ENCODE peak calls at places on chromosomes 2 and 18, in eight cellular contexts. W, H, S, U, R, Z, L and F are unnamed samples.

GRCh38 chr2:113171359-113172075 is 2.3 kb upstream of the PSD4 start:
- DNase-seq in W (no peak), H (no peak), S (no peak), U (no peak), R (peak; percentile 3), Z (no peak), L (no peak), F (no peak)

GRCh38 chr2:238162171-238162515 is 3.4 kb downstream of the ERFE start:
- DNase-seq in W (no peak), H (peak; percentile 21), S (no peak), U (no peak), R (no peak), Z (no peak), L (no peak), F (no peak)

GRCh38 chr18:74459877-74460276 is 2.8 kb upstream of the DIPK1C start:
- DNase-seq in W (no peak), H (peak; percentile 46), S (no peak), U (no peak), R (no peak), Z (peak; percentile 83), L (no peak), F (no peak)

GRCh38 chr2:59308108-59308507 is 1067.0 kb upstream of the FANCL start:
- DNase-seq in W (no peak), H (no peak), S (no peak), U (no peak), R (no peak), Z (no peak), L (no peak), F (no peak)

GRCh38 chr18:26425148-26425531 is 123.2 kb downstream of the KCTD1 start:
- DNase-seq in W (no peak), H (peak; percentile 42), S (no peak), U (no peak), R (no peak), Z (no peak), L (no peak), F (no peak)

GRCh38 chr2:74991977-74992376 is 33.5 kb downstream of the POLE4 start:
- DNase-seq in W (no peak), H (no peak), S (no peak), U (no peak), R (no peak), Z (peak; percentile 18), L (no peak), F (no peak)

GRCh38 chr2:218317232-218317630 is 24.9 kb upstream of the TMBIM1 start:
- DNase-seq in W (no peak), H (no peak), S (no peak), U (no peak), R (no peak), Z (no peak), L (no peak), F (no peak)

GRCh38 chr2:24754985-24755690 is 38.1 kb downstream of the PTRHD1 start:
- DNase-seq in W (no peak), H (no peak), S (no peak), U (no peak), R (no peak), Z (peak; percentile 34), L (no peak), F (no peak)

GRCh38 chr2:96547203-96547641 is 10.7 kb downstream of the ARID5A start:
- DNase-seq in W (no peak), H (no peak), S (no peak), U (no peak), R (peak; percentile 76), Z (peak; percentile 65), L (no peak), F (no peak)

GRCh38 chr2:5794012-5794411 is 101.8 kb downstream of the SOX11 start:
- DNase-seq in W (no peak), H (no peak), S (no peak), U (no peak), R (no peak), Z (no peak), L (no peak), F (no peak)

GRCh38 chr18:48979944-48980890 is 29.5 kb upstream of the SMAD7 start:
- DNase-seq in W (no peak), H (no peak), S (no peak), U (no peak), R (no peak), Z (no peak), L (no peak), F (no peak)

GRCh38 chr2:199734651-199735050 is 116.3 kb downstream of the FTCDNL1 start:
- DNase-seq in W (no peak), H (no peak), S (no peak), U (no peak), R (no peak), Z (no peak), L (no peak), F (no peak)

DNA sequence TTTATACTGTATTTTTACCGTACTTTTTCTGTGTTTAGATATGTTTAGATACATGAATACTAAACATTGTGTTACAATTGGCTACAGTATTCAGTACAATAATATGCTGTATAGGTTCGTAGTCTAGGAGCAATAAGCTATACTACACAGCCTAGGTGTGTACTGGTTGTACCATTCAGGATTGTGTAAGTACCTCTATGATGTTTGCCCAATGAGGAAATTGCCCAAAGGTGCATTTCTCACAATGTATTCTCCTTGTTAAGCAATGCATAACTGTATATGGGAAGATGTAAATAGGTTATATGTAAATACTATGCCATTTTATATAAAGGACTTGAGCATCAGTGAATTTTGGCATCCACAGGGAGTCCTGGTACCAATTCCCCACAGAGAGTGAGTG is 10.7 kb downstream of the EIF2AK2 start:
- DNase-seq in W (no peak), H (no peak), S (no peak), U (no peak), R (no peak), Z (no peak), L (no peak), F (no peak)
- TF ChIP-seq POLR2AphosphoS5 in W (peak; percentile 21), H (no peak), S (no peak), U (no peak), R (no peak), Z (no peak), L (no peak), F (no peak)

GRCh38 chr18:59623456-59624383 is 73.5 kb downstream of the CCBE1 start:
- DNase-seq in W (no peak), H (no peak), S (no peak), U (no peak), R (no peak), Z (no peak), L (no peak), F (no peak)
- H3K27ac ChIP-seq in W (no peak overlapping the region), H (peak overlapping the region; percentile 10), S (no peak overlapping the region), U (no peak overlapping the region), R (peak overlapping the region; percentile 26), Z (no peak overlapping the region), L (no peak overlapping the region), F (peak overlapping the region; percentile 60)

GRCh38 chr2:228771306-228771705 is 499.8 kb downstream of the PID1 start:
- DNase-seq in W (no peak), H (no peak), S (no peak), U (no peak), R (peak; percentile 78), Z (no peak), L (no peak), F (no peak)
- TF ChIP-seq POLR2AphosphoS5 in W (no peak), H (no peak), S (no peak), U (no peak), R (no peak), Z (no peak), L (no peak), F (peak; percentile 5)

DNA sequence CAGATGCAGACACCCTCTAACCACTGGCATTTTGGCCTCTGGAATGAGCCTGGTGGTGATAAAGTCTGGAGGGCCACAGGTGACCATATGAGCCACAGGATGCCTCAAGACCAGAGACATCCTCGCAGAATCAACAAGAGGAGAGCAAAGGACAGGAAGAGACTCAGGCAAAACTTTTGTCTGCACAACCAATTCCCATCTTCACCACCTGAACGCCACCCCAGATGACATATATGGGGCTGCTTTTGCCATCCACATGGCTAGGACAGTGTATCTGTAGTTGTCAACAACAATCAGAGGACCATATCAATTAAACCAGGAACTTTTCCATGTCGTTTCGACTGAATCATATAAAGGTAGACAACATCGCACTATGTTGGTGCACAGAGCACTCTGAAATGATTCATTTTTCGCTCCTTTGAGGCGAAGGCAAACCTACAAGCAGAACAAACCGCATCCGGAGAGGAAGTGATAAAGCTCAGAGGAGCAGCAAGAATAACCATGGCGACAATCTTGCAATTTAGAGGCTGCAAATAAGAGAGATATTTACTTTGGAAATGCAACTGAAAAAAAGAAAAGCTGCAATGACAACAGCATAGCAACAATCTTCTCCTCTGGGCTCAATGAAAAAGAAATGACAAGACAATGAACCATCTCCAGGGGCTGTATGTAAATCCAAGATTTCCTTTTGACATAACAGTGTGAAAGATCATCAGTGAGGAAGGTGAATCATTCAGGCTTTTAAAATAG is 204.5 kb downstream of the ARL4C start:
- DNase-seq in W (peak; percentile 80), H (no peak), S (no peak), U (peak; percentile 5), R (no peak), Z (no peak), L (no peak), F (no peak)
- H3K27ac ChIP-seq in W (peak overlapping the region; percentile 77), H (no peak overlapping the region), S (peak overlapping the region; percentile 66), U (peak overlapping the region; percentile 48), R (no peak overlapping the region), Z (no peak overlapping the region), L (no peak overlapping the region), F (no peak overlapping the region)

GRCh38 chr2:192148620-192149321 is 46.0 kb downstream of the TMEFF2 start:
- DNase-seq in W (no peak), H (no peak), S (no peak), U (peak; percentile 23), R (no peak), Z (no peak), L (no peak), F (no peak)
- TF ChIP-seq POLR2AphosphoS5 in W (no peak), H (no peak), S (no peak), U (no peak), R (no peak), Z (no peak), L (no peak), F (no peak)

GRCh38 chr18:24799176-24799575 is 338.7 kb downstream of the HRH4 start:
- DNase-seq in W (no peak), H (no peak), S (no peak), U (peak; percentile 20), R (no peak), Z (no peak), L (no peak), F (no peak)
- H3K27ac ChIP-seq in W (no peak overlapping the region), H (no peak overlapping the region), S (no peak overlapping the region), U (no peak overlapping the region), R (no peak overlapping the region), Z (no peak overlapping the region), L (no peak overlapping the region), F (peak overlapping the region; percentile 68)

GRCh38 chr2:55099493-55099877 is 49.2 kb upstream of the RTN4 start:
- DNase-seq in W (no peak), H (no peak), S (no peak), U (no peak), R (no peak), Z (no peak), L (no peak), F (no peak)

GRCh38 chr2:55097462-55098410 is 47.5 kb upstream of the RTN4 start:
- DNase-seq in W (no peak), H (no peak), S (no peak), U (peak; percentile 49), R (no peak), Z (no peak), L (no peak), F (no peak)

GRCh38 chr2:55102056-55102812 is 52.0 kb upstream of the RTN4 start:
- DNase-seq in W (no peak), H (no peak), S (no peak), U (peak; percentile 80), R (no peak), Z (no peak), L (no peak), F (no peak)

GRCh38 chr2:55103039-55103438 is 52.8 kb upstream of the RTN4 start:
- DNase-seq in W (no peak), H (no peak), S (no peak), U (peak; percentile 78), R (no peak), Z (no peak), L (no peak), F (no peak)

GRCh38 chr2:55099878-55100820 is 49.9 kb upstream of the RTN4 start:
- DNase-seq in W (no peak), H (no peak), S (no peak), U (peak; percentile 87), R (no peak), Z (no peak), L (peak; percentile 52), F (no peak)
- TF ChIP-seq POLR2AphosphoS5 in W (no peak), H (no peak), S (peak; percentile 73), U (no peak), R (no peak), Z (no peak), L (peak; percentile 82), F (no peak)